ENCODE peak calls at places on chromosomes 13 and 19, in seven cellular contexts. Q is Calu3, Z is nephron progenitor cell, A is GM10248, C is suprapubic skin, R is cardiac muscle cell, F is left ventricle myocardium inferior. M is an unnamed sample.

GRCh38 chr13:82165396-82166174 is 1716.7 kb downstream of the SLITRK1 start:
- DNase-seq in A (no peak), Q (no peak), F (no peak), C (no peak), Z (no peak), R (no peak), M (no peak)

GRCh38 chr13:43874512-43875092 is 4.9 kb downstream of the CCDC122 start:
- DNase-seq in Q (no peak), C (no peak), A (peak), F (no peak), R (peak), Z (no peak), M (no peak)

GRCh38 chr13:71922191-71922590 is 55.2 kb upstream of the DACH1 start:
- DNase-seq in R (no peak), C (no peak), A (no peak), Q (no peak), Z (no peak), F (no peak), M (no peak)

GRCh38 chr19:18742838-18743237 is 48.3 kb downstream of the COMP start:
- DNase-seq in Q (no peak), A (no peak), R (no peak), F (no peak), C (no peak), Z (no peak), M (no peak)

GRCh38 chr19:6735181-6735891 is 2.0 kb downstream of the GPR108 start:
- DNase-seq in A (no peak), C (no peak), Q (no peak), F (no peak), Z (no peak), R (no peak), M (no peak)

GRCh38 chr19:307111-307531 is 15.9 kb upstream of the PLPP2 start:
- DNase-seq in Z (no peak), R (no peak), F (no peak), A (no peak), C (no peak), Q (no peak), M (peak)

GRCh38 chr19:15323496-15324235 is 8.7 kb downstream of the BRD4 start:
- DNase-seq in A (no peak), Z (no peak), F (peak), Q (peak), R (no peak), C (peak), M (no peak)

GRCh38 chr13:21330126-21330861 is 128.8 kb downstream of the ZDHHC20 start:
- DNase-seq in Z (no peak), F (no peak), R (no peak), Q (no peak), C (no peak), A (peak), M (no peak)

GRCh38 chr13:95784891-95785290 is 108.0 kb downstream of the DNAJC3 start:
- DNase-seq in Q (no peak), R (no peak), C (no peak), F (no peak), Z (no peak), A (no peak), M (no peak)

GRCh38 chr13:45162821-45163220 is 38.0 kb downstream of the KCTD4 start:
- DNase-seq in R (no peak), C (no peak), Q (no peak), Z (no peak), A (no peak), F (no peak), M (no peak)

GRCh38 chr13:33125821-33126570 is 109.8 kb downstream of the KL start:
- DNase-seq in A (no peak), Z (no peak), F (peak), C (peak), Q (peak), R (peak), M (no peak)

GRCh38 chr19:13117772-13118423 is at the start of gene NACC1:
- DNase-seq in A (peak), C (peak), Q (peak), Z (peak), F (peak), R (peak), M (peak)

GRCh38 chr19:660793-661426 is 2.1 kb downstream of the RNF126 start:
- DNase-seq in A (no peak), Q (no peak), F (no peak), R (no peak), Z (no peak), C (no peak), M (no peak)

GRCh38 chr19:34363094-34363493 is 1.9 kb upstream of the GPI start:
- DNase-seq in A (no peak), C (no peak), F (no peak), Q (no peak), Z (no peak), R (peak), M (no peak)

GRCh38 chr19:32450217-32450616 is 44.6 kb downstream of the DPY19L3 start:
- DNase-seq in Q (no peak), R (no peak), C (no peak), A (no peak), Z (no peak), F (no peak), M (no peak)

GRCh38 chr19:7199613-7200533 is 94.3 kb downstream of the INSR start:
- DNase-seq in A (no peak), C (no peak), Z (no peak), Q (peak), F (no peak), R (no peak), M (no peak)

GRCh38 chr13:104414771-104415170 is 1348.6 kb upstream of the SLC10A2 start:
- DNase-seq in Z (no peak), A (no peak), F (no peak), R (no peak), C (no peak), Q (no peak), M (no peak)

GRCh38 chr13:114005206-114005720 is 31.4 kb upstream of the C13orf46 start:
- DNase-seq in A (no peak), Z (no peak), Q (no peak), F (peak), R (no peak), C (peak), M (no peak)

GRCh38 chr19:34926361-34926684 is 380 bp upstream of the ZNF30 start:
- DNase-seq in F (no peak), Q (no peak), A (no peak), Z (no peak), R (no peak), C (no peak), M (no peak)

GRCh38 chr13:106156468-106156867 is 379.0 kb downstream of the EFNB2 start:
- DNase-seq in A (no peak), Z (no peak), C (no peak), R (no peak), F (no peak), Q (peak), M (no peak)

GRCh38 chr19:43872547-43873336 is 45.6 kb downstream of the ZNF283 start:
- DNase-seq in Q (no peak), R (no peak), F (no peak), A (no peak), Z (no peak), C (no peak), M (no peak)

GRCh38 chr19:51127032-51127431 is 2.3 kb downstream of the SIGLEC9 start:
- DNase-seq in A (no peak), C (peak), Z (no peak), Q (no peak), F (no peak), R (no peak), M (no peak)

GRCh38 chr13:52830946-52831345 is 17.5 kb downstream of the PCDH8 start:
- DNase-seq in Q (no peak), F (no peak), R (no peak), C (no peak), A (no peak), Z (no peak), M (no peak)

GRCh38 chr13:71240906-71241305 is 626.1 kb downstream of the DACH1 start:
- DNase-seq in Q (no peak), F (no peak), R (peak), A (no peak), Z (no peak), C (no peak), M (no peak)

GRCh38 chr19:54164369-54165068 is 5.0 kb upstream of the LENG1 start:
- DNase-seq in R (peak), A (no peak), Z (peak), F (no peak), C (no peak), Q (peak), M (no peak)

DNA sequence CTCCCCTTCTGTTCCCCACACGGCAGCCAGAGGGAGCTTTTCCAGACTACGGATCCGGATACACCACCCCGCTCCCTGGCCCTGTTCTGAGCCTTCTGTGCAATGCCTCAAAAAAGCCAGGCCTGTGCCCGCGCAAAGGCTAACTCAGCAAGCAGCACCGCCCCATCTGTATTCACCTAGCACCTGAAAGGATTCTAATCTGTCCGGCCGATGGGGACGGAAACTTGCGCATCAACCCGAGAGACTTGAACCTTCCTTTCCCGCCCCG is 589 bp downstream of the ZBTB45 start:
- DNase-seq in F (peak), Z (peak), A (peak), C (peak), Q (peak), R (peak), M (peak)
- TF ChIP-seq CTCF in F (peak), Z (no peak), A (peak), C (no peak), Q (no peak), R (peak), M (peak)

GRCh38 chr19:45682908-45683307 is 8.8 kb downstream of the SNRPD2 start:
- DNase-seq in Z (no peak), Q (no peak), C (no peak), F (no peak), R (no peak), A (no peak), M (no peak)

GRCh38 chr19:45682117-45682516 is 9.6 kb downstream of the SNRPD2 start:
- DNase-seq in Z (no peak), C (no peak), R (no peak), Q (no peak), A (no peak), F (no peak), M (no peak)

GRCh38 chr19:45681391-45682015 is 10.2 kb downstream of the SNRPD2 start:
- DNase-seq in Q (peak), C (peak), A (peak), Z (peak), R (peak), F (peak), M (peak)

GRCh38 chr19:45676851-45677263 is 8.8 kb downstream of the GIPR start:
- DNase-seq in A (peak), C (no peak), Q (peak), F (no peak), Z (no peak), R (no peak), M (no peak)

GRCh38 chr19:45677351-45678230 is 9.6 kb downstream of the GIPR start:
- DNase-seq in R (peak), Q (peak), A (peak), C (peak), F (peak), Z (peak), M (no peak)
- TF ChIP-seq CTCF in R (peak), Q (peak), A (no peak), C (no peak), F (no peak), Z (no peak), M (no peak)

GRCh38 chr13:109769921-109770320 is 16.5 kb downstream of the IRS2 start:
- DNase-seq in C (no peak), R (no peak), F (no peak), Q (no peak), A (no peak), Z (no peak), M (no peak)
- TF ChIP-seq CTCF in C (no peak), R (no peak), F (no peak), Q (no peak), A (no peak), Z (no peak), M (no peak)

GRCh38 chr19:17327654-17328516 is 6.8 kb downstream of the ANO8 start:
- DNase-seq in A (peak), Z (peak), C (peak), R (peak), F (no peak), Q (no peak), M (no peak)
- TF ChIP-seq CTCF in A (no peak), Z (peak), C (peak), R (peak), F (no peak), Q (no peak), M (no peak)

GRCh38 chr19:39596911-39597310 is 5.4 kb upstream of the LGALS13 start:
- DNase-seq in Q (no peak), F (no peak), R (no peak), Z (no peak), A (no peak), C (no peak), M (no peak)

GRCh38 chr19:39595950-39596349 is 6.4 kb upstream of the LGALS13 start:
- DNase-seq in C (no peak), Z (no peak), A (no peak), Q (no peak), R (no peak), F (no peak), M (no peak)

GRCh38 chr19:39603825-39604224 is 1.5 kb downstream of the LGALS13 start:
- DNase-seq in Z (no peak), C (no peak), Q (no peak), A (no peak), F (no peak), R (no peak), M (no peak)

GRCh38 chr19:39602224-39602623 is at the start of gene LGALS13:
- DNase-seq in A (no peak), Q (no peak), F (no peak), C (no peak), Z (no peak), R (no peak), M (no peak)

GRCh38 chr19:39599116-39599515 is 3.2 kb upstream of the LGALS13 start:
- DNase-seq in Z (peak), F (no peak), Q (peak), C (no peak), R (peak), A (peak), M (no peak)
- TF ChIP-seq CTCF in Z (no peak), F (no peak), Q (no peak), C (no peak), R (no peak), A (no peak), M (no peak)

DNA sequence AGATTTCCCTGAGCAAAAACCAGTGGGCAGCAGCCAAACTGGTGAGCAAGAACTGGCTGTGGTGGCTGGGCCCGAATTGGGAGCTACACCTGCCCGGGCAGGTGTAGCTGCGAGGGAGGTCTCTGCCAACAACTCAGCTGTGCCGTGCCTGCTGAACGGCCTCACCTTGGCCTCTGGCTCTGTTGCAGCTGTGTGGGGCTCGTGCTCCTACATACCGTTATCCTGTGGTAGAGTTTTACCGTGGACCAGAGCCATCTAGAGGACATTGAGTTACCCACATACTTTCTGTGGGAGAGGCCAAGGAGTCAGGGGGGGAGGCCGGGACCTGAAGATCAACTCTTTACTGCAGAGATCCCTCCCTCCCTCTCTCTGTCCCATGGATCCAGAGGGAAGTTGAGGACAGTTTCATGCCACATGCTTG is 113.2 kb downstream of the TM9SF2 start:
- DNase-seq in R (no peak), C (no peak), A (peak), Z (no peak), F (no peak), Q (peak), M (no peak)
- TF ChIP-seq CTCF in R (peak), C (no peak), A (peak), Z (peak), F (peak), Q (no peak), M (peak)

GRCh38 chr19:5128251-5128931 is 159.5 kb downstream of the KDM4B start:
- DNase-seq in Q (no peak), R (peak), F (peak), Z (peak), C (no peak), A (no peak), M (peak)

GRCh38 chr19:5127710-5128109 is 158.8 kb downstream of the KDM4B start:
- DNase-seq in C (no peak), R (no peak), Z (no peak), F (no peak), Q (no peak), A (no peak), M (no peak)

GRCh38 chr19:5125797-5126497 is 157.0 kb downstream of the KDM4B start:
- DNase-seq in C (no peak), R (peak), Z (no peak), Q (no peak), F (no peak), A (no peak), M (no peak)

GRCh38 chr19:5125376-5125775 is 156.5 kb downstream of the KDM4B start:
- DNase-seq in Q (no peak), Z (no peak), F (no peak), R (no peak), C (no peak), A (no peak), M (no peak)

DNA sequence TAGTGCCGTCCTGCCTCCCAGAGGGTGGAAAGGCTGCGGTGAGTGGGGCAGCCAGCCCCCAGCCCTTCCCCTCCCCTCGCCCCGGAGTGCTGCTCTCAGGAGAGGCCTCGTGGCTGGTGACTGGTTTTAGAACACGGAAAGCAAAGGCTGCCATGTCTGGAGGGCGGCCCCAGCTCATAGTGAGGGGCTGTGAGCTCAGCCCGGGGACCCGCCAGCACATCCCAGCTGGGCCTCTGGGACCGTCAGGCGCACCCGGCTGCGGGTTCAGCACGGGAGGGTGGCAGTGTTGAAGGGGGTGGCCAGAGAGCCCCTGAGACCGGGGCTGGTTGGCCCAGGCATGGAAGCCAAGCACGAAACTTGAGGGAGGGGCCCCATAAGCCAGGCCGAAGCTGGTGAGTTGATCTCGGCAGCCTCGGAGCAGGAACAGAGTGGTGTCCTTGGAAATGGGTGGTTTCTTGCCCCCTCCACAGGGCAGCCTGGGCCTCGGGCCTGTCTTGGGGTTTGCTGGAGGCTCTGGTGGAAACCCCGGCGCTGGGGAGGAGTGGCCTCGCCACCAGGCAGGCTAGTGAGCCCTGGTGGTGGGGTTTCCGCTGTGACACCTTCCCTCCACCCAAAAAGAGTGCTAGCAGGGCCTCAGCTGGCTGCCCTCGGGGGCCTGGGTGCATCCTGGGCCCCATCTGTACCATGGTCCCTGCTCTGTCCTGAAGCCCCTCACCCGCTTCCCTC is 157.7 kb downstream of the KDM4B start:
- DNase-seq in Z (no peak), C (no peak), R (no peak), A (peak), F (no peak), Q (no peak), M (no peak)
- TF ChIP-seq CTCF in Z (no peak), C (no peak), R (no peak), A (no peak), F (no peak), Q (no peak), M (no peak)

GRCh38 chr13:40961224-40961623 is 57.9 kb downstream of the ELF1 start:
- DNase-seq in C (no peak), R (no peak), A (no peak), F (no peak), Q (no peak), Z (no peak), M (no peak)

GRCh38 chr13:40963927-40964326 is 55.2 kb downstream of the ELF1 start:
- DNase-seq in C (no peak), R (no peak), Z (no peak), Q (no peak), A (no peak), F (no peak), M (no peak)

GRCh38 chr13:40960721-40961120 is 58.4 kb downstream of the ELF1 start:
- DNase-seq in F (no peak), Z (no peak), Q (no peak), R (no peak), A (no peak), C (no peak), M (no peak)

GRCh38 chr13:40961826-40962225 is 57.3 kb downstream of the ELF1 start:
- DNase-seq in Q (no peak), F (no peak), A (no peak), R (no peak), C (no peak), Z (no peak), M (no peak)

DNA sequence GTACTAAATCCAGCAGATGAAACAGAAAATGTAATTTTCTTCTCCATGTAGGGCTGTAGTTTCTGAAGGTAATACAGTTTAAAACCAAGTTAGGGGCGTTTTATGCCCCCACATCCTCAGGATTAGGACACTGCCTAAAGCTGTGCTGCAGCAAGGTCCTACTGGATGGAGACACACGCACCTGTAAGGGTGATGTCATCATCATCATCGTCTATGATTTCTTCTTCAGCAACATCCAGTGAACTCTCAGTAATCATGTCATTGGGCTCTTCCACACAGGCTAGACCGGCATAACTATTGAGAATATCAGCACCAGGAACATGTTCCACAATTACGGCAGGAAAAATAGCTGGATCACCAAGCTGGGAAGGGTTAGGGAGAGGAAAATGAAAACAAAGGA is 60.5 kb downstream of the ELF1 start:
- DNase-seq in Z (no peak), A (no peak), F (no peak), R (no peak), Q (no peak), C (no peak), M (no peak)
- TF ChIP-seq CTCF in Z (no peak), A (no peak), F (no peak), R (no peak), Q (no peak), C (no peak), M (no peak)

DNA sequence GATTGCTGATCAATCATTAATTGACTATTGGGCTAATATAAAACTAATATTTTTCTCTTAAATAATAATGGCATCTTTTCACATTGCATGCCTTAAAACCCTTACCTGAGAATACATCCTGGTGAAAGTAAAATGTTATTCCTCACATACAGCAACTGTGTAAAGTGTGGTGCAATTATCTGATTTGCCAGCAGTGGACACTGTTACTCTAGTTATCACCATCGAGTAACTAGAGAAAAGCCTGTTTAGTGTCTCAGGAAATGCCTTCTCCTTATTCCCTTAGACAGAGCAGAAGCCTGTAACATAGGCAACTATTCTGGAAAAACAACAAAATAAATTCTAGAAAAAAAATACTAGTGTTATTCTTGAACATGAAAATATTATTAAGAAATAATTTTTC is 459.8 kb downstream of the FGF14 start:
- DNase-seq in C (no peak), Z (peak), F (no peak), R (peak), Q (peak), A (no peak), M (no peak)
- TF ChIP-seq CTCF in C (peak), Z (peak), F (peak), R (peak), Q (no peak), A (peak), M (peak)